ENCODE peak calls at places on chromosomes 3 and 15, in six cellular contexts. One of them, this sample, is unnamed.

GRCh38 chr15:99712415-99712814 is 20.8 kb downstream of the LYSMD4 start:
- DNase-seq in suprapubic skin: no peak
- DNase-seq in tibial nerve: no peak
- DNase-seq in A549: no peak
- DNase-seq in K562: no peak
- DNase-seq in transverse colon: no peak
- DNase-seq in this sample: no peak

GRCh38 chr15:50318697-50319096 is 36.3 kb downstream of the GABPB1 start:
- DNase-seq in suprapubic skin: no peak
- DNase-seq in tibial nerve: no peak
- DNase-seq in A549: no peak
- DNase-seq in K562: no peak
- DNase-seq in transverse colon: no peak
- DNase-seq in this sample: no peak

GRCh38 chr3:154956815-154957214 is 123.3 kb upstream of the MME start:
- DNase-seq in suprapubic skin: no peak
- DNase-seq in tibial nerve: no peak
- DNase-seq in A549: no peak
- DNase-seq in K562: no peak
- DNase-seq in transverse colon: no peak
- DNase-seq in this sample: no peak

GRCh38 chr3:37970802-37971201 is 19.8 kb upstream of the VILL start:
- DNase-seq in suprapubic skin: no peak
- DNase-seq in tibial nerve: no peak
- DNase-seq in A549: no peak
- DNase-seq in K562: no peak
- DNase-seq in transverse colon: no peak
- DNase-seq in this sample: no peak

GRCh38 chr3:73573204-73573603 is 51.5 kb downstream of the PDZRN3 start:
- DNase-seq in suprapubic skin: no peak
- DNase-seq in tibial nerve: no peak
- DNase-seq in A549: no peak
- DNase-seq in K562: no peak
- DNase-seq in transverse colon: no peak
- DNase-seq in this sample: no peak

GRCh38 chr3:64123931-64124330 is 100.6 kb upstream of the PSMD6 start:
- DNase-seq in suprapubic skin: no peak
- DNase-seq in tibial nerve: no peak
- DNase-seq in A549: no peak
- DNase-seq in K562: no peak
- DNase-seq in transverse colon: no peak
- DNase-seq in this sample: no peak

GRCh38 chr3:7577513-7577912 is 716.6 kb downstream of the GRM7 start:
- DNase-seq in suprapubic skin: no peak
- DNase-seq in tibial nerve: no peak
- DNase-seq in A549: no peak
- DNase-seq in K562: no peak
- DNase-seq in transverse colon: no peak
- DNase-seq in this sample: no peak

GRCh38 chr15:31569836-31570235 is 243.2 kb downstream of the KLF13 start:
- DNase-seq in suprapubic skin: no peak
- DNase-seq in tibial nerve: no peak
- DNase-seq in A549: no peak
- DNase-seq in K562: no peak
- DNase-seq in transverse colon: no peak
- DNase-seq in this sample: peak; percentile 70

GRCh38 chr15:71547066-71547465 is 263.3 kb upstream of the NR2E3 start:
- DNase-seq in suprapubic skin: no peak
- DNase-seq in tibial nerve: peak; percentile 24
- DNase-seq in A549: no peak
- DNase-seq in K562: no peak
- DNase-seq in transverse colon: no peak
- DNase-seq in this sample: peak; percentile 45

GRCh38 chr3:96480881-96481280 is 333.5 kb upstream of the EPHA6 start:
- DNase-seq in suprapubic skin: no peak
- DNase-seq in tibial nerve: no peak
- DNase-seq in A549: no peak
- DNase-seq in K562: no peak
- DNase-seq in transverse colon: no peak
- DNase-seq in this sample: no peak

GRCh38 chr3:64654013-64654412 is 33.8 kb downstream of the ADAMTS9 start:
- DNase-seq in suprapubic skin: no peak
- DNase-seq in tibial nerve: no peak
- DNase-seq in A549: no peak
- DNase-seq in K562: no peak
- DNase-seq in transverse colon: no peak
- DNase-seq in this sample: no peak

GRCh38 chr15:57867970-57868791 is 161.7 kb downstream of the POLR2M start:
- DNase-seq in suprapubic skin: no peak
- DNase-seq in tibial nerve: no peak
- DNase-seq in A549: no peak
- DNase-seq in K562: no peak
- DNase-seq in transverse colon: no peak
- DNase-seq in this sample: no peak

DNA sequence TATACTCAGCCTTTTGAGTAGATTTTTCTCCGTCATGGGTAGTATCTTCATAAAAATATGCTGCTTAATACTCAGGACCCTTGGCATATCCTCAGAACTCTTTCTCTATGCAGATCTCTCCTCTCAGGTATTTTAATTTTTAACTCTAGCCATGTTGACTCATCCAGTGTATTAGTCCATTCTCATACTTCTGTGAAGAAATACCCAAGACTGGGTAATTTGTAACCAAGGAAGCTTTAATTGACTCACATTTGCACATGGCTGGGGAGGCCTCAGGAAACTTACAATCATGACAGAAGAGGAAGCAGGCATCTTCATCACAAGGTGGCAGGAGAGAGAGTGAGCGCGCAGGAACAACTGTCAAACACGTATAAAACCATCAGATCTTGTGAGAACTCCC is 129.3 kb upstream of the CD96 start:
- DNase-seq in suprapubic skin: no peak
- DNase-seq in tibial nerve: no peak
- DNase-seq in A549: no peak
- DNase-seq in K562: no peak
- DNase-seq in transverse colon: no peak
- DNase-seq in this sample: no peak
- TF ChIP-seq CTCF in suprapubic skin: no peak
- TF ChIP-seq CTCF in tibial nerve: no peak
- TF ChIP-seq CTCF in A549: no peak
- TF ChIP-seq CTCF in K562: no peak
- TF ChIP-seq CTCF in transverse colon: no peak
- TF ChIP-seq CTCF in this sample: no peak

GRCh38 chr15:63981596-63982320 is 64.5 kb downstream of the DAPK2 start:
- DNase-seq in suprapubic skin: no peak
- DNase-seq in tibial nerve: no peak
- DNase-seq in A549: no peak
- DNase-seq in K562: no peak
- DNase-seq in transverse colon: no peak
- DNase-seq in this sample: no peak

GRCh38 chr15:63984331-63984730 is 62.0 kb downstream of the DAPK2 start:
- DNase-seq in suprapubic skin: no peak
- DNase-seq in tibial nerve: no peak
- DNase-seq in A549: no peak
- DNase-seq in K562: no peak
- DNase-seq in transverse colon: no peak
- DNase-seq in this sample: no peak

GRCh38 chr15:63985221-63986184 is 60.8 kb downstream of the DAPK2 start:
- DNase-seq in suprapubic skin: peak; percentile 80
- DNase-seq in tibial nerve: no peak
- DNase-seq in A549: no peak
- DNase-seq in K562: no peak
- DNase-seq in transverse colon: no peak
- DNase-seq in this sample: peak; percentile 46

GRCh38 chr15:63983071-63983711 is 63.1 kb downstream of the DAPK2 start:
- DNase-seq in suprapubic skin: no peak
- DNase-seq in tibial nerve: no peak
- DNase-seq in A549: no peak
- DNase-seq in K562: no peak
- DNase-seq in transverse colon: no peak
- DNase-seq in this sample: no peak

GRCh38 chr15:63982381-63982854 is 63.9 kb downstream of the DAPK2 start:
- DNase-seq in suprapubic skin: no peak
- DNase-seq in tibial nerve: no peak
- DNase-seq in A549: no peak
- DNase-seq in K562: no peak
- DNase-seq in transverse colon: peak; percentile 2
- DNase-seq in this sample: no peak
- H3K27ac ChIP-seq in suprapubic skin: no peak overlapping the region
- H3K27ac ChIP-seq in tibial nerve: no peak overlapping the region
- H3K27ac ChIP-seq in A549: no peak overlapping the region
- H3K27ac ChIP-seq in K562: no peak overlapping the region
- H3K27ac ChIP-seq in transverse colon: no peak overlapping the region
- H3K27ac ChIP-seq in this sample: peak overlapping the region; percentile 83

GRCh38 chr3:115401891-115402501 is 221.3 kb upstream of the GAP43 start:
- DNase-seq in suprapubic skin: no peak
- DNase-seq in tibial nerve: no peak
- DNase-seq in A549: peak; percentile 5
- DNase-seq in K562: no peak
- DNase-seq in transverse colon: no peak
- DNase-seq in this sample: no peak

GRCh38 chr3:115401298-115401697 is 222.0 kb upstream of the GAP43 start:
- DNase-seq in suprapubic skin: no peak
- DNase-seq in tibial nerve: no peak
- DNase-seq in A549: peak; percentile 23
- DNase-seq in K562: no peak
- DNase-seq in transverse colon: no peak
- DNase-seq in this sample: no peak

GRCh38 chr3:115397433-115397832 is 225.9 kb upstream of the GAP43 start:
- DNase-seq in suprapubic skin: no peak
- DNase-seq in tibial nerve: no peak
- DNase-seq in A549: no peak
- DNase-seq in K562: no peak
- DNase-seq in transverse colon: no peak
- DNase-seq in this sample: no peak

GRCh38 chr3:115398481-115398880 is 224.8 kb upstream of the GAP43 start:
- DNase-seq in suprapubic skin: no peak
- DNase-seq in tibial nerve: no peak
- DNase-seq in A549: no peak
- DNase-seq in K562: no peak
- DNase-seq in transverse colon: no peak
- DNase-seq in this sample: no peak

GRCh38 chr3:115399751-115400150 is 223.6 kb upstream of the GAP43 start:
- DNase-seq in suprapubic skin: no peak
- DNase-seq in tibial nerve: no peak
- DNase-seq in A549: no peak
- DNase-seq in K562: no peak
- DNase-seq in transverse colon: no peak
- DNase-seq in this sample: no peak
- TF ChIP-seq EP300 in suprapubic skin: no peak
- TF ChIP-seq EP300 in tibial nerve: no peak
- TF ChIP-seq EP300 in A549: no peak
- TF ChIP-seq EP300 in K562: no peak
- TF ChIP-seq EP300 in transverse colon: no peak
- TF ChIP-seq EP300 in this sample: no peak

GRCh38 chr3:54892168-54892567 is 35.7 kb downstream of the LRTM1 start:
- DNase-seq in suprapubic skin: no peak
- DNase-seq in tibial nerve: no peak
- DNase-seq in A549: no peak
- DNase-seq in K562: no peak
- DNase-seq in transverse colon: no peak
- DNase-seq in this sample: no peak

GRCh38 chr3:54889731-54890130 is 38.1 kb downstream of the LRTM1 start:
- DNase-seq in suprapubic skin: no peak
- DNase-seq in tibial nerve: no peak
- DNase-seq in A549: no peak
- DNase-seq in K562: no peak
- DNase-seq in transverse colon: no peak
- DNase-seq in this sample: no peak

GRCh38 chr3:54888873-54889272 is 39.0 kb downstream of the LRTM1 start:
- DNase-seq in suprapubic skin: no peak
- DNase-seq in tibial nerve: no peak
- DNase-seq in A549: no peak
- DNase-seq in K562: no peak
- DNase-seq in transverse colon: no peak
- DNase-seq in this sample: no peak

GRCh38 chr3:54888162-54888561 is 39.7 kb downstream of the LRTM1 start:
- DNase-seq in suprapubic skin: no peak
- DNase-seq in tibial nerve: no peak
- DNase-seq in A549: no peak
- DNase-seq in K562: no peak
- DNase-seq in transverse colon: no peak
- DNase-seq in this sample: no peak

DNA sequence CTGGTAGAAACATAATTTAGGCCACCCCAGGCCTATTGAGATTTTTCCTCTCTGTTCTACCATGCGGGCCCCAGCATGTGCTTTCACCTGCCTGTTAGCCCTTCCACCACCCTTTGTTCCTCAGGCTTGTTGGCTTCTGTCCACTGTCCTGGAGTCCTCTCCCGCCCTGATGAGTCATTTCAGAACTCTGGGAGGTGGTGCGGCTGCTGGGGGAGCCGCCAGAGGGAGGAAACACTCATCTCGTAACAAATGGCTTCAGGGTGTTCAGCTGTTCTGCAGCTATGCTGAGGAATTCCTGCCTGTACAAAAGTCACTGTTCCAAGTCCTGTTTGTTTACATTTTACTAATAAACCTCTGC is 36.3 kb downstream of the LRTM1 start:
- DNase-seq in suprapubic skin: peak; percentile 90
- DNase-seq in tibial nerve: peak; percentile 56
- DNase-seq in A549: peak; percentile 79
- DNase-seq in K562: peak; percentile 42
- DNase-seq in transverse colon: peak; percentile 81
- DNase-seq in this sample: peak; percentile 12
- TF ChIP-seq CTCF in suprapubic skin: no peak
- TF ChIP-seq CTCF in tibial nerve: peak; percentile 60
- TF ChIP-seq CTCF in A549: peak; percentile 10
- TF ChIP-seq CTCF in K562: peak; percentile 16
- TF ChIP-seq CTCF in transverse colon: peak; percentile 30
- TF ChIP-seq CTCF in this sample: peak; percentile 57

GRCh38 chr3:120420855-120421570 is 29.8 kb downstream of the FSTL1 start:
- DNase-seq in suprapubic skin: no peak
- DNase-seq in tibial nerve: no peak
- DNase-seq in A549: no peak
- DNase-seq in K562: no peak
- DNase-seq in transverse colon: no peak
- DNase-seq in this sample: no peak
- H3K27ac ChIP-seq in suprapubic skin: peak overlapping the region; percentile 55
- H3K27ac ChIP-seq in tibial nerve: peak overlapping the region; percentile 86
- H3K27ac ChIP-seq in A549: no peak overlapping the region
- H3K27ac ChIP-seq in K562: no peak overlapping the region
- H3K27ac ChIP-seq in transverse colon: peak overlapping the region; percentile 84
- H3K27ac ChIP-seq in this sample: no peak overlapping the region

GRCh38 chr15:78072080-78072892 is 5.2 kb downstream of the TBC1D2B start:
- DNase-seq in suprapubic skin: peak; percentile 70
- DNase-seq in tibial nerve: no peak
- DNase-seq in A549: no peak
- DNase-seq in K562: no peak
- DNase-seq in transverse colon: peak; percentile 64
- DNase-seq in this sample: no peak
- TF ChIP-seq EP300 in suprapubic skin: no peak
- TF ChIP-seq EP300 in tibial nerve: peak; percentile 85
- TF ChIP-seq EP300 in A549: no peak
- TF ChIP-seq EP300 in K562: no peak
- TF ChIP-seq EP300 in transverse colon: peak; percentile 82
- TF ChIP-seq EP300 in this sample: no peak